ENCODE peak calls at places on chromosomes 16 and 17, in nine cellular contexts. M, U, A, B, E, W, P, G and I are unnamed samples.

GRCh38 chr17:8742274-8742673 is 2.4 kb downstream of the CCDC42 start:
- DNase-seq in E (no peak), A (no peak), W (no peak), B (no peak), P (no peak), U (no peak), M (no peak), G (no peak), I (peak)

GRCh38 chr17:53516643-53517042 is 306.1 kb upstream of the KIF2B start:
- DNase-seq in G (no peak), W (no peak), U (no peak), P (no peak), E (no peak), M (no peak), A (no peak), B (no peak), I (no peak)

GRCh38 chr16:21169249-21169981 is 10.9 kb downstream of the LDAF1 start:
- DNase-seq in A (no peak), M (no peak), U (no peak), B (no peak), P (no peak), E (no peak), W (no peak), G (no peak), I (no peak)

GRCh38 chr16:29680180-29680598 is 1.2 kb downstream of the QPRT start:
- DNase-seq in M (no peak), P (no peak), B (no peak), A (no peak), U (no peak), G (no peak), E (no peak), W (no peak), I (no peak)

GRCh38 chr17:47615766-47616424 is 33.8 kb upstream of the KPNB1 start:
- DNase-seq in W (no peak), P (peak), E (no peak), M (no peak), U (peak), G (no peak), B (no peak), A (no peak), I (no peak)

GRCh38 chr17:37231882-37232281 is 143.9 kb upstream of the C17orf78 start:
- DNase-seq in G (no peak), W (no peak), E (no peak), U (no peak), A (no peak), P (no peak), B (no peak), M (no peak), I (no peak)

GRCh38 chr17:63988741-63989621 is 9.2 kb upstream of the PRR29 start:
- DNase-seq in A (no peak), W (peak), G (no peak), B (no peak), U (no peak), M (no peak), P (no peak), E (no peak), I (peak)

GRCh38 chr16:89917773-89918452 is 749 bp upstream of the MC1R start:
- DNase-seq in P (peak), B (peak), U (peak), A (peak), E (peak), M (no peak), W (peak), G (peak), I (peak)

GRCh38 chr17:28405632-28406477 is at the start of gene SLC46A1:
- DNase-seq in A (peak), B (no peak), P (peak), G (peak), M (peak), E (peak), U (peak), W (peak), I (peak)

DNA sequence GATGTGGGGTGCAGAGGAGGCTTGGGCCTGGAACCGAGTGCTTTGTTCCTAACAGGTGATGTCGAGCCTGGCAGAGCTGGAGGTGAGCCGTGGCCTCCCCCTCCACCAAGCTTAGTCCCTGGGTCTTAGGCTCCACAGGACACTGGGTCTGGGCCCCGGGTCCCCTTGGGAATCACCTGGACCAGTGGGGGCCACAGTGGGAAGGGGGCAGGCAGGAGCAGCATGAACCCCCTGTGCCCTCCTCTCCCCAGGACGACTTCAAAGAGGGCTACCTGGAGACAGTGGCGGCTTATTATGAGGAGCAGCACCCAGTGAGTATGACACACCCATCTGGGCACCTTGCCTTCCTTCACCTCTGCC is 2.5 kb downstream of the IL32 start:
- DNase-seq in W (no peak), G (no peak), U (no peak), P (no peak), E (no peak), M (no peak), A (no peak), B (no peak), I (no peak)
- H3K4me3 ChIP-seq in W (peak), G (peak), U (no peak), P (no peak), E (peak), M (no peak), A (peak), B (no peak), I (no peak)

GRCh38 chr17:80457236-80457856 is 19.1 kb downstream of the NPTX1 start:
- DNase-seq in G (no peak), P (no peak), M (no peak), E (no peak), U (no peak), A (no peak), B (no peak), W (no peak), I (no peak)
- H3K27ac ChIP-seq in G (no peak), P (no peak), M (no peak), E (peak), U (no peak), A (no peak), B (no peak), W (peak), I (peak)

GRCh38 chr17:58521680-58522079 is 7.2 kb upstream of the MTMR4 start:
- DNase-seq in G (no peak), M (no peak), A (no peak), E (no peak), U (no peak), W (no peak), B (no peak), P (no peak), I (no peak)

GRCh38 chr17:58517928-58518609 is 3.6 kb upstream of the MTMR4 start:
- DNase-seq in E (peak), U (peak), M (peak), A (peak), P (peak), B (peak), W (peak), G (peak), I (peak)

GRCh38 chr17:58516644-58517377 is 2.4 kb upstream of the MTMR4 start:
- DNase-seq in B (peak), A (no peak), U (no peak), W (no peak), G (peak), M (no peak), P (no peak), E (no peak), I (peak)

GRCh38 chr17:58517378-58517927 is 3.0 kb upstream of the MTMR4 start:
- DNase-seq in M (no peak), P (peak), A (no peak), B (no peak), W (no peak), U (no peak), E (no peak), G (no peak), I (no peak)

GRCh38 chr17:58520843-58521430 is 6.5 kb upstream of the MTMR4 start:
- DNase-seq in M (no peak), B (no peak), E (no peak), U (no peak), G (no peak), A (no peak), W (no peak), P (no peak), I (no peak)
- TF ChIP-seq CTCF in M (peak), B (no peak), E (peak), U (peak), G (no peak), A (no peak), W (no peak), P (no peak), I (no peak)

DNA sequence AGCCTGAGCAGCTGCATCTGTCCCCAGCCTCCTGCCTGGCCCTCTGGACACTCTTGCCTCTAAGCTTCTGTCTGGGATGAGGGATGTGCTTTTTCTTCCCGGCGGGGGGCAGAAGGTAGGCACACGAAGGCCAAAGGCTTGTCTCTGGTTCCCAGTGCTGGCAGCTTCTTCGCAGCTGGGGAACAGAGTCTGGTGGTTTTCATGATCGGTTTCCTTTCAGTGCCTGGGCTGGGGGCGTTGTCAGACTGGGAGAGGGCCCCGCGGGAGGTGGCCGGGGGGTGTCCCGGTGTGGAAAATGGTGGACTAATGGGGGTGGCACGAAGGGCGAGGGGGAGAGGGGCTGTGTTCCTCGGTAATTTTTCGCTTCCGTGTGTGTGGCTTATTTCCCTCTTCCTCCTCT is 988 bp downstream of the RAP1GAP2 start:
- DNase-seq in E (no peak), W (no peak), M (no peak), U (no peak), B (no peak), G (no peak), A (no peak), P (no peak), I (no peak)
- H3K4me3 ChIP-seq in E (peak), W (no peak), M (no peak), U (no peak), B (peak), G (peak), A (peak), P (no peak), I (peak)

GRCh38 chr16:1310832-1311200 is 1.4 kb downstream of the UBE2I start:
- DNase-seq in B (no peak), M (no peak), G (no peak), W (no peak), U (peak), E (no peak), P (no peak), A (peak), I (no peak)
- H3K27ac ChIP-seq in B (no peak), M (peak), G (peak), W (peak), U (no peak), E (peak), P (peak), A (peak), I (peak)

GRCh38 chr17:59427425-59427921 is 96.0 kb downstream of the YPEL2 start:
- DNase-seq in M (no peak), E (peak), B (no peak), U (peak), W (no peak), G (no peak), P (no peak), A (no peak), I (no peak)
- TF ChIP-seq CTCF in M (no peak), E (no peak), B (no peak), U (no peak), W (no peak), G (no peak), P (no peak), A (no peak), I (no peak)